ENCODE peak calls at places on chromosomes 12 and 14, in seven cellular contexts. J, E, O, Z, C, H and Y are unnamed samples.

GRCh38 chr12:100555722-100556121 is 17.8 kb upstream of the GAS2L3 start:
- DNase-seq in J (peak), E (no peak), O (no peak), Z (no peak), C (no peak), H (no peak), Y (no peak)

GRCh38 chr14:101705733-101706508 is 55.6 kb upstream of the PPP2R5C start:
- DNase-seq in J (no peak), E (no peak), O (no peak), Z (peak), C (peak), H (no peak), Y (no peak)

GRCh38 chr12:97148941-97149559 is 242.0 kb downstream of the NEDD1 start:
- DNase-seq in J (peak), E (no peak), O (no peak), Z (peak), C (peak), H (no peak), Y (peak)

GRCh38 chr14:21087294-21088091 is 11.0 kb downstream of the ZNF219 start:
- DNase-seq in J (peak), E (no peak), O (no peak), Z (no peak), C (peak), H (no peak), Y (no peak)

GRCh38 chr12:46438256-46438655 is 65.7 kb upstream of the SLC38A2 start:
- DNase-seq in J (peak), E (no peak), O (no peak), Z (no peak), C (no peak), H (no peak), Y (no peak)

GRCh38 chr12:103373088-103373523 is 122.7 kb downstream of the C12orf42 start:
- DNase-seq in J (no peak), E (no peak), O (no peak), Z (peak), C (no peak), H (no peak), Y (no peak)

GRCh38 chr14:29926701-29927595 is 699 bp downstream of the PRKD1 start:
- DNase-seq in J (peak), E (no peak), O (no peak), Z (peak), C (peak), H (no peak), Y (peak)

GRCh38 chr14:73789996-73790581 is 61.5 kb upstream of the PTGR2 start:
- DNase-seq in J (peak), E (no peak), O (peak), Z (no peak), C (no peak), H (no peak), Y (no peak)

GRCh38 chr12:29103539-29103974 is 45.5 kb upstream of the FAR2 start:
- DNase-seq in J (no peak), E (no peak), O (no peak), Z (no peak), C (no peak), H (no peak), Y (no peak)

GRCh38 chr12:34401659-34402227 is 379.4 kb downstream of the ALG10 start:
- DNase-seq in J (no peak), E (no peak), O (peak), Z (peak), C (peak), H (peak), Y (peak)

GRCh38 chr14:98940693-98941437 is 331.1 kb downstream of the BCL11B start:
- DNase-seq in J (no peak), E (no peak), O (no peak), Z (no peak), C (no peak), H (no peak), Y (no peak)

GRCh38 chr12:115871714-115872113 is 405.8 kb downstream of the MED13L start:
- DNase-seq in J (peak), E (peak), O (no peak), Z (no peak), C (peak), H (no peak), Y (no peak)

GRCh38 chr12:32418903-32419519 is 19.7 kb downstream of the FGD4 start:
- DNase-seq in J (no peak), E (no peak), O (peak), Z (no peak), C (peak), H (no peak), Y (no peak)

GRCh38 chr14:61540931-61541330 is 154.4 kb upstream of the HIF1A start:
- DNase-seq in J (no peak), E (no peak), O (no peak), Z (no peak), C (peak), H (no peak), Y (no peak)

GRCh38 chr14:28681681-28682080 is 84.9 kb upstream of the FOXG1 start:
- DNase-seq in J (no peak), E (no peak), O (no peak), Z (no peak), C (peak), H (no peak), Y (no peak)

GRCh38 chr12:29316772-29317171 is 64.2 kb downstream of the ERGIC2 start:
- DNase-seq in J (peak), E (no peak), O (no peak), Z (no peak), C (peak), H (no peak), Y (no peak)

GRCh38 chr14:48788771-48789170 is 797.4 kb downstream of the RPS29 start:
- DNase-seq in J (no peak), E (no peak), O (no peak), Z (no peak), C (no peak), H (no peak), Y (no peak)

GRCh38 chr14:98909251-98909944 is 362.6 kb downstream of the BCL11B start:
- DNase-seq in J (no peak), E (peak), O (no peak), Z (no peak), C (no peak), H (no peak), Y (no peak)

GRCh38 chr12:34603382-34604035 is 581.2 kb downstream of the ALG10 start:
- DNase-seq in J (no peak), E (no peak), O (no peak), Z (no peak), C (no peak), H (no peak), Y (no peak)

GRCh38 chr14:62185078-62185477 is 422.9 kb downstream of the SNAPC1 start:
- DNase-seq in J (peak), E (no peak), O (no peak), Z (no peak), C (no peak), H (no peak), Y (no peak)

GRCh38 chr12:15855646-15856045 is 26.5 kb upstream of the STRAP start:
- DNase-seq in J (peak), E (no peak), O (no peak), Z (no peak), C (no peak), H (no peak), Y (no peak)

GRCh38 chr14:89267656-89268055 is 149.4 kb downstream of the FOXN3 start:
- DNase-seq in J (no peak), E (no peak), O (no peak), Z (no peak), C (no peak), H (no peak), Y (no peak)

GRCh38 chr12:24198070-24198469 is 248.6 kb upstream of the SOX5 start:
- DNase-seq in J (peak), E (no peak), O (no peak), Z (no peak), C (no peak), H (no peak), Y (no peak)

GRCh38 chr12:113416091-113416754 is 6.0 kb upstream of the SDSL start:
- DNase-seq in J (no peak), E (no peak), O (no peak), Z (no peak), C (no peak), H (no peak), Y (no peak)

GRCh38 chr12:26744697-26745440 is 88.1 kb downstream of the ITPR2 start:
- DNase-seq in J (no peak), E (no peak), O (no peak), Z (no peak), C (no peak), H (no peak), Y (no peak)

GRCh38 chr14:58955294-58955821 is 233.1 kb upstream of the DAAM1 start:
- DNase-seq in J (peak), E (no peak), O (no peak), Z (no peak), C (peak), H (no peak), Y (no peak)

GRCh38 chr12:52080403-52081201 is 1.1 kb downstream of the SMIM41 start:
- DNase-seq in J (no peak), E (no peak), O (no peak), Z (no peak), C (no peak), H (no peak), Y (no peak)

GRCh38 chr12:61251076-61251475 is 1009.1 kb upstream of the USP15 start:
- DNase-seq in J (no peak), E (no peak), O (no peak), Z (no peak), C (no peak), H (no peak), Y (no peak)

GRCh38 chr14:70697681-70698080 is 56.0 kb downstream of the TTC9 start:
- DNase-seq in J (no peak), E (no peak), O (no peak), Z (no peak), C (no peak), H (no peak), Y (no peak)

GRCh38 chr14:52012635-52013034 is 23.3 kb downstream of the RTRAF start:
- DNase-seq in J (no peak), E (no peak), O (no peak), Z (no peak), C (no peak), H (no peak), Y (no peak)

GRCh38 chr14:22557846-22558220 is 31.2 kb downstream of the DAD1 start:
- DNase-seq in J (no peak), E (no peak), O (no peak), Z (no peak), C (no peak), H (no peak), Y (no peak)

GRCh38 chr12:121232163-121232562 is 22.2 kb downstream of the P2RX4 start:
- DNase-seq in J (no peak), E (no peak), O (no peak), Z (no peak), C (no peak), H (no peak), Y (no peak)

GRCh38 chr14:105248368-105249174 is at the start of gene BTBD6:
- DNase-seq in J (peak), E (no peak), O (peak), Z (peak), C (peak), H (no peak), Y (peak)

GRCh38 chr12:13179159-13180074 is 17.1 kb upstream of the EMP1 start:
- DNase-seq in J (peak), E (no peak), O (peak), Z (peak), C (peak), H (peak), Y (no peak)

GRCh38 chr12:14664434-14665023 is 31.9 kb downstream of the GUCY2C start:
- DNase-seq in J (peak), E (no peak), O (no peak), Z (peak), C (no peak), H (no peak), Y (no peak)

GRCh38 chr14:35140718-35141581 is 18.6 kb downstream of the PRORP start:
- DNase-seq in J (peak), E (no peak), O (no peak), Z (no peak), C (no peak), H (no peak), Y (no peak)

GRCh38 chr12:81089412-81089811 is 11.5 kb downstream of the ACSS3 start:
- DNase-seq in J (no peak), E (no peak), O (no peak), Z (no peak), C (no peak), H (no peak), Y (no peak)

GRCh38 chr12:102343361-102344121 is 136.8 kb downstream of the IGF1 start:
- DNase-seq in J (peak), E (no peak), O (no peak), Z (no peak), C (no peak), H (no peak), Y (no peak)

GRCh38 chr12:102344691-102345090 is 135.7 kb downstream of the IGF1 start:
- DNase-seq in J (no peak), E (no peak), O (no peak), Z (no peak), C (no peak), H (no peak), Y (no peak)

GRCh38 chr12:102347761-102348160 is 132.6 kb downstream of the IGF1 start:
- DNase-seq in J (no peak), E (no peak), O (no peak), Z (no peak), C (no peak), H (no peak), Y (no peak)

GRCh38 chr12:102342281-102343006 is 137.9 kb downstream of the IGF1 start:
- DNase-seq in J (no peak), E (no peak), O (no peak), Z (peak), C (no peak), H (no peak), Y (no peak)
- TF ChIP-seq CTCF in J (no peak), E (no peak), O (no peak), Z (no peak), C (no peak), H (no peak), Y (no peak)

DNA sequence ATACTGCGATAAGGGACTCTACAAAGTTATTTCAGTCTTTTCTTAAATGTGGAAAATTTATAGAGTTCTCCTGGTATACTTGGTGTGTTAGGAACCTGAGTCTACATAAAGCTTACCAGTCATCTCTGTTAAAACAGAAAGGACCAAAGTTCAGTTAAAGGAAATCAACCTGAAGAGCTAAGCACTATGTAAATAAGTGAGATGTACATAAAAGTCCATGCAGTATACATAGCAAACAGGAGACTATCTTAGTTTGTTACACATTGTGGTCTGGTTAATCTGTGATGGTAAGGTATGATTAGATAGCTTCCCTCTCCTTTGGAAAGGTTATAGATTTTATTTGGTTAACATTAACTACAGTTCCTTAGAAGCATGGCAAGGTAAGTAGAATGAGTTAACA is 75.9 kb downstream of the ATP2B1 start:
- DNase-seq in J (no peak), E (no peak), O (no peak), Z (no peak), C (no peak), H (no peak), Y (no peak)
- TF ChIP-seq CTCF in J (no peak), E (no peak), O (no peak), Z (no peak), C (no peak), H (no peak), Y (no peak)

GRCh38 chr12:133083345-133083744 is 2.6 kb downstream of the ZNF140 start:
- DNase-seq in J (no peak), E (no peak), O (no peak), Z (no peak), C (no peak), H (no peak), Y (no peak)

GRCh38 chr12:133081408-133081806 is 684 bp downstream of the ZNF140 start:
- DNase-seq in J (no peak), E (no peak), O (no peak), Z (no peak), C (peak), H (no peak), Y (no peak)

GRCh38 chr12:133080051-133080618 is 588 bp upstream of the ZNF140 start:
- DNase-seq in J (peak), E (peak), O (peak), Z (peak), C (peak), H (peak), Y (peak)

GRCh38 chr12:133080619-133081407 is at the start of gene ZNF140:
- DNase-seq in J (peak), E (peak), O (peak), Z (peak), C (peak), H (no peak), Y (peak)
- TF ChIP-seq CTCF in J (peak), E (peak), O (no peak), Z (no peak), C (peak), H (peak), Y (peak)

DNA sequence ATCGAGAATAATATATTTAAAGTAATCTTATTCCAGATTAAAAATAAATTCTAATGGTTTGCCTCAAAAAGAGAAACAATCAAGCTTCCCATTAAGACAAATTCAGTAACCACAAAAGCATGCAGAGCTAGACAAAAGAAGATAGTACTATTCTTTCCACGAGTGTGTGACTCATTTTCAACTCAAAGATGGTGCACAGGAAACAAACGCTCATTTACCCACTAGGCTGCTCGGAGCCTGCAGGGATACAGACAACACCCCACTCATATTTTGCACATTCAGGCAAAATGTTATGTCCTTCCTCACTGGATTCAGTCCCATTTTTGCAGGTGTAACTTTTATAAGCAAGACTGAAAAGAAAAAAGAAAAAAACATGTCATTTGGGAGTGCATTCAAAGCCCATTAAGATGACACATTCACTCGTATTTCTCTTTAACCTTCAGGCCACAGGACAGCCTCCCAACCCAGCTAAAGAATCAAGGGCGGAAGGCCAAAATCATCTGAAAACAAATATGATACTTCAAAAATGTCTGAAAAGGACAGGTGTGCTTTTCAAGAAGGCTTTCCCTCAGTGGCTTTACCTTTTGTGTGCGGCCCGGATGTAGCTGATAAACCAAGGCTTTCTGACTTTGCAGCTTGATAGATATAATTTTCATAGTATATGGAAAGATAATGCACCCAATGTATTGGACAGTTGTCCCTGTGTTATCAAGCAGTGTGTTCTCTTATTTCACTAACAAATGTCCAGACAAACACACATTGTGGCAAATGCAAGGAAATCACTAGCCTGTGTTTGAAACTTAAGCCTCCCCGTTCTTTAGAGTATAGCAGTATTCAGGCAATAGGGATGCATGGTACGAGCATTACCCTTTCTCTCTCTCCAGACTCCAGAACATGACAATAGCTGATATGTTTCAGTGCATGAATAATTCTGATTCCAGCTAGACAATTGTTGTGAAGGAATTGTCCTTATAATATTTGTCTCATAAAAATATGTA is 147.7 kb upstream of the KRR1 start:
- DNase-seq in J (peak), E (peak), O (no peak), Z (no peak), C (no peak), H (no peak), Y (no peak)
- TF ChIP-seq CTCF in J (no peak), E (no peak), O (no peak), Z (no peak), C (no peak), H (no peak), Y (no peak)

DNA sequence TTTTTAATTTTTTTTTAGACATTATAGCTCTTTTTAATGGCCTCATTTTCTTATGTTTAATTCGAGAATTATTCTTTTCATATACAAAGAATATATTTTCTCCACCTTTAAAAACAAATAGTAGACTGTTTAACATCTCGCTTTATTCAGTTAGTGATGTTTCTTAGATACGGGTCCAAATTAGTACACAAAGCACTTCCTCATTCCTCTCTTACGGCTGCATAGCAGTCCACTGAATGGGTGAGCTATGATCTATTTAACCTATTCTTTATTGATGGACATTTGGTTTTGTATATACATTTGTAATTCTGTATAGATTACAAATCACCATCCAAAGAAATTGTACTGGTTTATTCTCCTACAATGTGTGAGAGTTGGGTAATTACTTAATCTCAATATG is 8.3 kb upstream of the GPR162 start:
- DNase-seq in J (no peak), E (no peak), O (no peak), Z (no peak), C (no peak), H (no peak), Y (no peak)
- TF ChIP-seq CTCF in J (no peak), E (no peak), O (no peak), Z (no peak), C (no peak), H (no peak), Y (no peak)

DNA sequence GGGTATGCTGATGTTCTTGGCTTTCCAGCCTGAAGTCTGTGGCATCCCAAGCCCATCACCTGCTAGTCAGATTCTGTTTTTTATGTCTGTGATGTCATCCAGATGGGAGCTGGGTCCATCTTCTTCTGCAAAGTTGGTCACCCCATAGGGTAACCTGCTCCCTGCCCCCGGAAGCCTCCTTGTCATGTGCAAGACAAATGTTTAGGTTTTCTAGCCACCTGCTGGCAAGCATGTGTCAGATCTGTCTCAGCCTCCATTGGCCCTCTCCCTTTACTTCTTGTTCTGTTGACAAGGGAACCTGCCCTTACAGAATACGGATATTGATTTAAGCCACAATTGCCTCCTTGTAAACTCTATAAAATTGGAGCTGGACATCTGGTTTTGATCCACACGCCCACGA is 7.4 kb downstream of the NTF3 start:
- DNase-seq in J (peak), E (no peak), O (no peak), Z (no peak), C (no peak), H (peak), Y (no peak)
- TF ChIP-seq CTCF in J (no peak), E (peak), O (no peak), Z (no peak), C (peak), H (no peak), Y (peak)